ENCODE peak calls at places on chromosome 13, in seven cellular contexts. R is skeletal muscle cell, L is HCT116, C is lower leg skin, E is aorta, N is left ventricle myocardium inferior, F is mucosa of descending colon. B is an unnamed sample.

GRCh38 chr13:103140001-103140671 is 73.9 kb upstream of the SLC10A2 start:
- DNase-seq in F (no peak), C (no peak), R (no peak), E (no peak), N (no peak), L (peak), B (no peak)

GRCh38 chr13:46596501-46596900 is 43.5 kb downstream of the LRCH1 start:
- DNase-seq in C (no peak), R (no peak), N (no peak), F (no peak), E (no peak), L (no peak), B (no peak)

GRCh38 chr13:86572115-86572514 is 772.9 kb upstream of the SLITRK6 start:
- DNase-seq in E (no peak), R (no peak), F (no peak), L (peak), N (no peak), C (no peak), B (peak)

GRCh38 chr13:20160346-20161274 is at the start of gene GJA3:
- DNase-seq in L (no peak), R (no peak), N (peak), F (peak), E (no peak), C (no peak), B (no peak)

GRCh38 chr13:34352958-34353357 is 535.0 kb downstream of the RFC3 start:
- DNase-seq in E (no peak), R (no peak), F (no peak), C (no peak), L (no peak), N (no peak), B (no peak)

GRCh38 chr13:46622918-46623256 is 69.9 kb downstream of the LRCH1 start:
- DNase-seq in E (peak), R (peak), L (no peak), N (peak), F (no peak), C (peak), B (peak)

GRCh38 chr13:68185767-68186166 is 955.6 kb upstream of the PCDH9 start:
- DNase-seq in L (no peak), R (no peak), N (no peak), C (no peak), F (no peak), E (no peak), B (no peak)

GRCh38 chr13:113638806-113639205 is 19.2 kb downstream of the ATP4B start:
- DNase-seq in E (no peak), N (no peak), C (no peak), L (no peak), R (no peak), F (no peak), B (no peak)

GRCh38 chr13:54394319-54394718 is 1365.7 kb downstream of the OLFM4 start:
- DNase-seq in C (no peak), L (no peak), F (no peak), E (no peak), R (no peak), N (no peak), B (no peak)

GRCh38 chr13:72530471-72530870 is 197.0 kb downstream of the MZT1 start:
- DNase-seq in C (no peak), F (no peak), N (no peak), R (peak), L (no peak), E (no peak), B (no peak)

GRCh38 chr13:102508411-102508810 is 88.4 kb upstream of the TPP2 start:
- DNase-seq in N (no peak), F (no peak), L (no peak), C (no peak), R (no peak), E (no peak), B (no peak)

GRCh38 chr13:36530050-36530789 is 97.9 kb downstream of the CCNA1 start:
- DNase-seq in F (no peak), E (no peak), R (no peak), N (no peak), L (no peak), C (peak), B (no peak)

GRCh38 chr13:40352807-40353562 is 313.5 kb downstream of the FOXO1 start:
- DNase-seq in R (peak), L (no peak), N (no peak), E (no peak), F (no peak), C (peak), B (no peak)

GRCh38 chr13:112973577-112973951 is 4.5 kb downstream of the MCF2L start:
- DNase-seq in C (no peak), R (no peak), E (no peak), L (no peak), N (peak), F (peak), B (no peak)

GRCh38 chr13:32837307-32837972 is 178.8 kb upstream of the KL start:
- DNase-seq in L (no peak), F (no peak), E (no peak), R (no peak), N (no peak), C (no peak), B (no peak)

GRCh38 chr13:111956261-111957151 is 110.4 kb upstream of the SOX1 start:
- DNase-seq in C (no peak), E (no peak), R (no peak), N (no peak), F (no peak), L (no peak), B (no peak)

GRCh38 chr13:79810671-79811070 is 329.7 kb downstream of the NDFIP2 start:
- DNase-seq in L (no peak), F (no peak), C (no peak), E (no peak), N (no peak), R (no peak), B (peak)

GRCh38 chr13:24541127-24541475 is 28.5 kb upstream of the PARP4 start:
- DNase-seq in E (no peak), N (no peak), C (no peak), L (no peak), R (no peak), F (no peak), B (no peak)

GRCh38 chr13:111270126-111270525 is 50.3 kb upstream of the TEX29 start:
- DNase-seq in E (no peak), F (no peak), R (no peak), C (no peak), N (no peak), L (no peak), B (no peak)

GRCh38 chr13:38684714-38685113 is 2.2 kb upstream of the FREM2 start:
- DNase-seq in L (no peak), F (no peak), C (no peak), N (no peak), E (no peak), R (no peak), B (no peak)

GRCh38 chr13:41470187-41470586 is 12.8 kb downstream of the RGCC start:
- DNase-seq in N (no peak), F (no peak), E (no peak), C (no peak), L (no peak), R (no peak), B (no peak)

GRCh38 chr13:46992383-46992952 is 95.6 kb upstream of the HTR2A start:
- DNase-seq in F (no peak), C (no peak), N (no peak), L (peak), E (no peak), R (no peak), B (no peak)

GRCh38 chr13:91609353-91609752 is 210.9 kb downstream of the GPC5 start:
- DNase-seq in F (no peak), R (peak), E (no peak), L (no peak), N (no peak), C (no peak), B (peak)

GRCh38 chr13:113927661-113928581 is 46.0 kb downstream of the C13orf46 start:
- DNase-seq in F (no peak), R (peak), N (peak), C (peak), E (peak), L (no peak), B (peak)

GRCh38 chr13:64529874-64530485 is 2700.2 kb downstream of the PCDH9 start:
- DNase-seq in F (no peak), N (no peak), R (no peak), C (no peak), E (no peak), L (peak), B (no peak)

GRCh38 chr13:45879666-45880065 is 28.1 kb upstream of the SIAH3 start:
- DNase-seq in N (peak), C (no peak), R (no peak), E (no peak), L (peak), F (no peak), B (no peak)

GRCh38 chr13:41995946-41996345 is 35.0 kb upstream of the VWA8 start:
- DNase-seq in C (no peak), E (no peak), R (peak), L (no peak), N (no peak), F (no peak), B (no peak)

GRCh38 chr13:113553541-113554332 is 30.8 kb upstream of the TFDP1 start:
- DNase-seq in C (peak), F (no peak), R (no peak), E (no peak), N (no peak), L (no peak), B (no peak)

GRCh38 chr13:112024577-112024976 is 42.4 kb upstream of the SOX1 start:
- DNase-seq in F (no peak), C (no peak), E (no peak), R (no peak), L (no peak), N (no peak), B (no peak)

GRCh38 chr13:105611424-105611823 is 924.0 kb downstream of the EFNB2 start:
- DNase-seq in E (no peak), L (no peak), N (no peak), F (no peak), C (no peak), R (peak), B (peak)

GRCh38 chr13:40069173-40070044 is 413.9 kb downstream of the COG6 start:
- DNase-seq in R (no peak), C (peak), N (peak), E (peak), F (no peak), L (peak), B (peak)

GRCh38 chr13:99307648-99308339 is 595 bp upstream of the GPR183 start:
- DNase-seq in F (no peak), L (no peak), N (no peak), C (no peak), R (no peak), E (peak), B (no peak)

GRCh38 chr13:42574435-42575311 is 721 bp downstream of the TNFSF11 start:
- DNase-seq in N (no peak), L (no peak), E (no peak), C (no peak), R (no peak), F (peak), B (no peak)

GRCh38 chr13:50353651-50354415 is 338.6 kb downstream of the KCNRG start:
- DNase-seq in E (no peak), N (no peak), F (no peak), L (no peak), R (peak), C (no peak), B (peak)

GRCh38 chr13:110925023-110925608 is 10.2 kb upstream of the ANKRD10 start:
- DNase-seq in E (no peak), C (no peak), L (no peak), N (no peak), R (no peak), F (no peak), B (no peak)

GRCh38 chr13:34698953-34699352 is 243.1 kb upstream of the NBEA start:
- DNase-seq in C (no peak), F (no peak), R (no peak), E (no peak), L (no peak), N (no peak), B (no peak)

GRCh38 chr13:50319603-50320296 is 304.5 kb downstream of the KCNRG start:
- DNase-seq in E (no peak), L (no peak), F (no peak), R (no peak), N (no peak), C (no peak), B (no peak)

GRCh38 chr13:74886496-74886895 is 595.5 kb downstream of the TBC1D4 start:
- DNase-seq in E (no peak), N (no peak), R (peak), L (no peak), F (no peak), C (no peak), B (no peak)

GRCh38 chr13:91312324-91312723 is 35.2 kb upstream of the MIR17HG start:
- DNase-seq in N (no peak), L (no peak), F (no peak), E (no peak), R (no peak), C (no peak), B (no peak)

GRCh38 chr13:109869312-109870237 is 83.2 kb upstream of the IRS2 start:
- DNase-seq in N (peak), C (no peak), F (peak), E (peak), L (no peak), R (peak), B (peak)
- H3K4me3 ChIP-seq in N (peak), C (no peak), F (no peak), E (peak), L (no peak), R (peak), B (peak)

DNA sequence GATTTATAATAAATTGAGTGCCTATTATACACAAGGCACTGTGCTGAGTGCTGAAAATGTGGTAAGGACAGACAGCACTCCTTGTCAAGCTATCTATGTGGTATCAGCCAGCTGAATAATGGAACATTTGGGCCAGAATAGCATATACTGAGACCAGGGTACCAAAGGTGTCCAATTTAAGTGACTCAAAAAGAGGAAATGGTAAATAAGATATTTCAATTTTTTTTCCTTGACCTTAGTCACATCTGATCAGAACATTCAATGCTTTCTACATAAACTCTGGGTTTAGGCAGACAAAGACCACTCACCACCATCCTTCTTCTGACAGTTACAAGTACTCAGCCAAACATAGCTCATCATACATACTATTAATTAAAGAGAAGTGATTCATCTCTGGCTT is 43.2 kb downstream of the RCBTB2 start:
- DNase-seq in N (no peak), L (no peak), F (no peak), R (no peak), E (no peak), C (no peak), B (no peak)
- H3K4me3 ChIP-seq in N (no peak), L (no peak), F (no peak), R (no peak), E (no peak), C (no peak), B (no peak)

DNA sequence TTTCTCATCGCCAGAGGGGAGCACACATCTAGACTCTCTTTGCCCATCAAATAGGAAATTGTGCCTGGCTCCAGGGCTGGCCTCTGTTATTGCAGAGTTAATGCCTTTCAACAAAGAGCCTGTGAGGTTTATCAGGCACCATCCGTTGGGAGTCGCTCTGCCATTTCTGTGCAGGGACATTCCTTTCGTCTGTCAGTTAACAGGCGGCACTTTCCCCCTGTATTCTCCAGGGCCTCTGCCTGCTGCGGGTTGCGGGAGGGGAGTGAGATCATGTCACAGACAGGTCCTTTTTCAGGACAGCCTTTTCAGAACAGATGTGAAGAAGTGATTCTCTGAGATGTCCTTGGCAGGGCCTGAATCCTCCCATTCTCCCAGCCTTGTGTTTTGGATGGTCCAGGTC is 14.8 kb downstream of the SERP2 start:
- DNase-seq in L (no peak), F (no peak), E (no peak), N (peak), C (no peak), R (no peak), B (no peak)
- H3K4me3 ChIP-seq in L (no peak), F (no peak), E (no peak), N (no peak), C (no peak), R (no peak), B (no peak)

GRCh38 chr13:30906411-30906990 is 430 bp downstream of the MEDAG start:
- DNase-seq in R (no peak), L (no peak), C (no peak), F (no peak), E (peak), N (no peak), B (no peak)

GRCh38 chr13:30907167-30907761 is 1.2 kb downstream of the MEDAG start:
- DNase-seq in F (no peak), R (no peak), E (no peak), L (no peak), C (no peak), N (no peak), B (no peak)

GRCh38 chr13:30908416-30908980 is 2.4 kb downstream of the MEDAG start:
- DNase-seq in C (no peak), E (peak), L (no peak), F (no peak), N (peak), R (peak), B (no peak)

GRCh38 chr13:30904043-30904442 is 2.0 kb upstream of the MEDAG start:
- DNase-seq in R (no peak), E (no peak), N (no peak), L (no peak), F (no peak), C (no peak), B (no peak)

GRCh38 chr13:30905932-30906383 is at the start of gene MEDAG:
- DNase-seq in N (peak), E (peak), F (peak), R (peak), L (no peak), C (peak), B (no peak)
- H3K4me3 ChIP-seq in N (peak), E (peak), F (no peak), R (peak), L (no peak), C (peak), B (peak)

B was measured in AG04450.